ENCODE peak calls at places on chromosomes 3 and 15, in five cellular contexts. S is HCEC 1CT, L is stromal cell of bone marrow, F is NCI-H446, R is upper lobe of left lung. D is an unnamed sample.

GRCh38 chr3:30401971-30402370 is 204.4 kb upstream of the TGFBR2 start:
- DNase-seq in S (peak), L (peak), F (no peak), R (no peak), D (no peak)

GRCh38 chr15:51516291-51516690 is 106.3 kb downstream of the DMXL2 start:
- DNase-seq in S (no peak), L (no peak), F (no peak), R (no peak), D (no peak)

GRCh38 chr3:53162672-53163458 is 1.9 kb downstream of the PRKCD start:
- DNase-seq in S (no peak), L (no peak), F (no peak), R (no peak), D (no peak)

GRCh38 chr3:50382271-50382670 is 22.9 kb upstream of the TMEM115 start:
- DNase-seq in S (no peak), L (no peak), F (no peak), R (no peak), D (no peak)

GRCh38 chr3:61926913-61927312 is 365.5 kb downstream of the PTPRG start:
- DNase-seq in S (peak), L (peak), F (no peak), R (no peak), D (no peak)

GRCh38 chr3:81723732-81724313 is 37.6 kb downstream of the GBE1 start:
- DNase-seq in S (peak), L (peak), F (no peak), R (no peak), D (no peak)

GRCh38 chr3:115217678-115218451 is 70.8 kb upstream of the ZBTB20 start:
- DNase-seq in S (peak), L (peak), F (peak), R (no peak), D (peak)

GRCh38 chr3:21954709-21955108 is 203.7 kb upstream of the ZNF385D start:
- DNase-seq in S (no peak), L (peak), F (no peak), R (no peak), D (no peak)

GRCh38 chr3:16665282-16665741 is 60.1 kb upstream of the DAZL start:
- DNase-seq in S (no peak), L (peak), F (no peak), R (no peak), D (no peak)

GRCh38 chr3:188526057-188526456 is 372.1 kb downstream of the LPP start:
- DNase-seq in S (peak), L (no peak), F (no peak), R (peak), D (no peak)

GRCh38 chr15:87167055-87167454 is 1087.4 kb downstream of the AGBL1 start:
- DNase-seq in S (no peak), L (no peak), F (no peak), R (no peak), D (no peak)

GRCh38 chr3:43171770-43172169 is 65.9 kb upstream of the POMGNT2 start:
- DNase-seq in S (peak), L (no peak), F (peak), R (no peak), D (no peak)

GRCh38 chr3:53269888-53270880 is 14.4 kb upstream of the TKT start:
- DNase-seq in S (peak), L (peak), F (peak), R (peak), D (peak)

GRCh38 chr3:73719877-73720276 is 95.1 kb upstream of the PDZRN3 start:
- DNase-seq in S (no peak), L (peak), F (no peak), R (no peak), D (peak)

GRCh38 chr3:52007291-52007690 is 11.6 kb upstream of the RPL29 start:
- DNase-seq in S (no peak), L (no peak), F (no peak), R (no peak), D (no peak)

GRCh38 chr3:99851955-99852354 is 34.3 kb downstream of the CMSS1 start:
- DNase-seq in S (no peak), L (no peak), F (no peak), R (no peak), D (no peak)

GRCh38 chr3:171966533-171967136 is 72.7 kb upstream of the FNDC3B start:
- DNase-seq in S (no peak), L (no peak), F (no peak), R (no peak), D (no peak)

GRCh38 chr3:89032331-89033063 is 74.9 kb upstream of the EPHA3 start:
- DNase-seq in S (no peak), L (no peak), F (peak), R (no peak), D (no peak)

GRCh38 chr15:77036537-77037474 is 34.1 kb downstream of the TSPAN3 start:
- DNase-seq in S (no peak), L (no peak), F (no peak), R (no peak), D (peak)

GRCh38 chr3:13853978-13854296 is 25.9 kb downstream of the WNT7A start:
- DNase-seq in S (no peak), L (no peak), F (no peak), R (no peak), D (no peak)

GRCh38 chr3:38493019-38493418 is 3.1 kb upstream of the EXOG start:
- DNase-seq in S (peak), L (peak), F (no peak), R (no peak), D (no peak)

GRCh38 chr3:31050296-31050695 is 155.8 kb upstream of the GADL1 start:
- DNase-seq in S (no peak), L (no peak), F (no peak), R (no peak), D (no peak)